ENCODE peak calls at places on chromosome 9, in five cellular contexts. One of them, this sample, is unnamed.

GRCh38 chr9:104367507-104367906 is 136.6 kb upstream of the OR13F1 start:
- DNase-seq in colonic mucosa: no peak
- DNase-seq in HCT116: no peak
- DNase-seq in cardiac fibroblast: no peak
- DNase-seq in astrocyte of the cerebellum: peak
- DNase-seq in this sample: no peak

GRCh38 chr9:23829580-23830458 is 3.8 kb upstream of the ELAVL2 start:
- DNase-seq in HCT116: no peak
- DNase-seq in colonic mucosa: no peak
- DNase-seq in cardiac fibroblast: no peak
- DNase-seq in astrocyte of the cerebellum: peak
- DNase-seq in this sample: no peak

GRCh38 chr9:69076550-69076949 is 41.0 kb downstream of the FXN start:
- DNase-seq in HCT116: no peak
- DNase-seq in cardiac fibroblast: peak
- DNase-seq in colonic mucosa: no peak
- DNase-seq in astrocyte of the cerebellum: no peak
- DNase-seq in this sample: no peak

GRCh38 chr9:112176410-112177010 is 1.4 kb upstream of the SUSD1 start:
- DNase-seq in HCT116: no peak
- DNase-seq in cardiac fibroblast: no peak
- DNase-seq in astrocyte of the cerebellum: no peak
- DNase-seq in colonic mucosa: peak
- DNase-seq in this sample: no peak

GRCh38 chr9:124272118-124272517 is 14.4 kb downstream of the NEK6 start:
- DNase-seq in astrocyte of the cerebellum: no peak
- DNase-seq in HCT116: no peak
- DNase-seq in cardiac fibroblast: no peak
- DNase-seq in colonic mucosa: no peak
- DNase-seq in this sample: no peak

GRCh38 chr9:136675477-136676296 is 11.6 kb downstream of the AGPAT2 start:
- DNase-seq in astrocyte of the cerebellum: no peak
- DNase-seq in cardiac fibroblast: no peak
- DNase-seq in colonic mucosa: peak
- DNase-seq in HCT116: no peak
- DNase-seq in this sample: no peak

GRCh38 chr9:116941266-116941665 is 254.2 kb downstream of the TRIM32 start:
- DNase-seq in HCT116: no peak
- DNase-seq in astrocyte of the cerebellum: no peak
- DNase-seq in cardiac fibroblast: no peak
- DNase-seq in colonic mucosa: no peak
- DNase-seq in this sample: no peak

GRCh38 chr9:19926774-19927173 is 137.9 kb upstream of the SLC24A2 start:
- DNase-seq in astrocyte of the cerebellum: no peak
- DNase-seq in colonic mucosa: no peak
- DNase-seq in HCT116: no peak
- DNase-seq in cardiac fibroblast: no peak
- DNase-seq in this sample: no peak

GRCh38 chr9:1055156-1055555 is 5.0 kb downstream of the DMRT2 start:
- DNase-seq in cardiac fibroblast: no peak
- DNase-seq in colonic mucosa: no peak
- DNase-seq in HCT116: no peak
- DNase-seq in astrocyte of the cerebellum: no peak
- DNase-seq in this sample: no peak

GRCh38 chr9:128096614-128097013 is 28.6 kb downstream of the SLC25A25 start:
- DNase-seq in HCT116: no peak
- DNase-seq in cardiac fibroblast: no peak
- DNase-seq in astrocyte of the cerebellum: no peak
- DNase-seq in colonic mucosa: no peak
- DNase-seq in this sample: no peak

GRCh38 chr9:83596899-83597504 is 25.9 kb upstream of the IDNK start:
- DNase-seq in cardiac fibroblast: peak
- DNase-seq in HCT116: peak
- DNase-seq in astrocyte of the cerebellum: peak
- DNase-seq in colonic mucosa: peak
- DNase-seq in this sample: no peak

GRCh38 chr9:37486616-37487544 is 1.1 kb downstream of the POLR1E start:
- DNase-seq in astrocyte of the cerebellum: peak
- DNase-seq in colonic mucosa: no peak
- DNase-seq in HCT116: no peak
- DNase-seq in cardiac fibroblast: peak
- DNase-seq in this sample: peak

GRCh38 chr9:6433405-6433804 is 20.4 kb downstream of the UHRF2 start:
- DNase-seq in colonic mucosa: no peak
- DNase-seq in cardiac fibroblast: peak
- DNase-seq in astrocyte of the cerebellum: no peak
- DNase-seq in HCT116: no peak
- DNase-seq in this sample: peak

DNA sequence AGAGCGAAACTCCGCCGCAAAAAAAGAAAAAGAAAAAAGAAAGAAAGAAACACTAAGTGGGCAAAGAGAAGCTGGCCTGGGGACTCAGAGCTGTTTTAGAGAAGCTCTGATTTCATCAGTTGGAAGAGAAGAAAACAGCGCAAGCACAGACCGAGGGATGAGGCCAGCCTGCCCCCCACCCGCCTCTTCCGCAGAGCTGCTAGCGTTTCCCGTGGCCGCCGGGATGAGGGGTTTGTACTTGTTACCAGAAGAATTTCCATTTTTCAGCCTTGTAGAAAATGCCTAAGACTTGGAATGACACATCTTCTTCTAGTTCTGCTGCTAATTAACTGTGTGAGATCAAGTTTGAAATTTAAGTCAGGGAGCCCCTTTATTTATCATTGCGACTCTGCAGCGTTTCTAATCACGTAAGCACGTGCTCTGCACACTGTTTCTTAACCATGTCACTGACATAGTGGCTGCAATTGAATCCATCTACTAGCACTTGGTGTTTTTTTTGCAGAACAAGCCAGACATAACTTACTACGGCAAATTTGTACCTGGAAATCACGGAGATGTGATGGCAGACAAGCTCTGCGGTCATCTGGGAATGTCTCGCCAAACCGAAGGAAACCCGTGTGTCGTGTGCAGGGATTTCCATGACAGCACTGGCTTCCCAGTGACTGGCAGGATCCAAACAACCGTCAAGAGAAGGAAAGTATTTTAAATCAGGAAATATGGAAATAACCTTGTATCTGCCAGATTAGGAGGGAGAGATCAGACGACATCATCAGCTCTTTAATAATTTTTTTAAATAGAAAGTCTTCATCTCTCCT is 41.8 kb upstream of the ROR2 start:
- DNase-seq in astrocyte of the cerebellum: no peak
- DNase-seq in colonic mucosa: no peak
- DNase-seq in HCT116: no peak
- DNase-seq in cardiac fibroblast: no peak
- DNase-seq in this sample: no peak
- H3K4me3 ChIP-seq in astrocyte of the cerebellum: no peak
- H3K4me3 ChIP-seq in colonic mucosa: no peak
- H3K4me3 ChIP-seq in HCT116: no peak
- H3K4me3 ChIP-seq in cardiac fibroblast: no peak
- H3K4me3 ChIP-seq in this sample: peak

GRCh38 chr9:126706698-126707053 is 92.9 kb downstream of the LMX1B start:
- DNase-seq in cardiac fibroblast: no peak
- DNase-seq in astrocyte of the cerebellum: no peak
- DNase-seq in colonic mucosa: no peak
- DNase-seq in HCT116: no peak
- DNase-seq in this sample: no peak
- TF ChIP-seq CTCF in cardiac fibroblast: no peak
- TF ChIP-seq CTCF in astrocyte of the cerebellum: no peak
- TF ChIP-seq CTCF in colonic mucosa: no peak
- TF ChIP-seq CTCF in HCT116: no peak
- TF ChIP-seq CTCF in this sample: no peak

GRCh38 chr9:88993871-88994819 is 2.9 kb downstream of the S1PR3 start:
- DNase-seq in HCT116: no peak
- DNase-seq in cardiac fibroblast: no peak
- DNase-seq in astrocyte of the cerebellum: no peak
- DNase-seq in colonic mucosa: no peak
- DNase-seq in this sample: no peak
- H3K4me3 ChIP-seq in HCT116: no peak
- H3K4me3 ChIP-seq in cardiac fibroblast: peak
- H3K4me3 ChIP-seq in astrocyte of the cerebellum: peak
- H3K4me3 ChIP-seq in colonic mucosa: no peak
- H3K4me3 ChIP-seq in this sample: no peak

DNA sequence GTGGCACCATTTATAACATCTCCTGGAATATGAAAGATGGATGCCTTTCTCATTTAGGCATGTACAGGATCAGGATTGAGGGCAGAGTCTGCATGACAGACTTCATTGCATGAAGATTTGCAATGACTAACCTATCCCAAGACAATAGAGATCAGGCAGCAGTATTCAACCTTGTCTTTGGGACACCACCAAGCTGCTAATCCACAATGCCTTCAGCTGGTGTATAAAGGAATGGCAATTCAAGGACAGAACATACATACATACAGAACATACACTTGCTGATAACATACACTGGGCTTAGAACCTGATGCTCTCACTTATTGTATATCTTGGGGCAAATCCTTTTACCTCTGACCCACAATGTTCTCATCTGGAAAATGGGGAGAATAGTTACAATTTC is 11.5 kb downstream of the BRINP1 start:
- DNase-seq in astrocyte of the cerebellum: no peak
- DNase-seq in colonic mucosa: no peak
- DNase-seq in cardiac fibroblast: no peak
- DNase-seq in HCT116: no peak
- DNase-seq in this sample: no peak
- TF ChIP-seq CTCF in astrocyte of the cerebellum: no peak
- TF ChIP-seq CTCF in colonic mucosa: no peak
- TF ChIP-seq CTCF in cardiac fibroblast: no peak
- TF ChIP-seq CTCF in HCT116: no peak
- TF ChIP-seq CTCF in this sample: no peak

DNA sequence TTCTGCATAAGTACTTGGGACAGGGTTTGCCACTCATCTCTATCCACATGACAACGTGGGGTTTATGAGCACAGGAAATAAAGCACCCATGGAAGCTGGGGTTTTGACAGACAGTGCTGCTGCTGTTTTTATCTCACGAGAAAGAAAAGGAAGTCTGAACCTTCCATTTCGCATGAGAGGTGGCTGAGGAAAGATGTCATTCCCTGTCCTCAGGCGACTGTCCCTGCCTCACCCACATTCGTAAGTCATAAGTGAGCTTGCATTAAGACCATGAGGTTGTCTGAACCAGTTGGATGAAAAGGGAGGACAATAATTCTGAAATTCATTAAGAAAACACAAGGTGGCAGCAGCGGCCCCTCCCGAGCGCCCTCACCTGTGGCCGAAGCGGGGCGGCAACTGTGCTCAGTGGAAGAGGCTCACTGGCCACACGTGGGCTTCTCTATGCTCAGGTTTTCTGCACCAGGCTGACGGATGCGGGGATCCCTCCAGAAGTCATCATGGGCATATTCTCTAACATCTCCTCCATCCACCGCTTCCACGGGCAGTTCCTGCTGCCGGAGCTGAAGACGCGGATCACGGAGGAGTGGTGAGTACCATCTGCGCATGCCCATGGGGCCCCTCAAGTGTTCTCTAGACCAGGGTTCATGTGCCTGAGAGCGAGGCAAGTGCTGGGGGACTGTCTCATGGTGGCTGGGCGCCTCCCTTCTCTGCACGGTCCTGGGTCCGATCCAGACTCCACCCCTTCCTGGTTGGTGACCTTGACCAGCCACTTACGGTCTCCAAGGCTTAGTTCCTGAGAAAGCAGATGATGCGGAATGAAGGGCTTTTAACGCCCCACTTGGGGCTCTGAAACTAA is 54.7 kb upstream of the SUSD3 start:
- DNase-seq in cardiac fibroblast: peak
- DNase-seq in colonic mucosa: peak
- DNase-seq in astrocyte of the cerebellum: no peak
- DNase-seq in HCT116: peak
- DNase-seq in this sample: no peak
- H3K4me3 ChIP-seq in cardiac fibroblast: peak
- H3K4me3 ChIP-seq in colonic mucosa: peak
- H3K4me3 ChIP-seq in astrocyte of the cerebellum: no peak
- H3K4me3 ChIP-seq in HCT116: peak
- H3K4me3 ChIP-seq in this sample: no peak

GRCh38 chr9:114156658-114157421 is 1.5 kb downstream of the COL27A1 start:
- DNase-seq in cardiac fibroblast: peak
- DNase-seq in HCT116: no peak
- DNase-seq in astrocyte of the cerebellum: peak
- DNase-seq in colonic mucosa: peak
- DNase-seq in this sample: peak
- TF ChIP-seq CTCF in cardiac fibroblast: no peak
- TF ChIP-seq CTCF in HCT116: no peak
- TF ChIP-seq CTCF in astrocyte of the cerebellum: peak
- TF ChIP-seq CTCF in colonic mucosa: no peak
- TF ChIP-seq CTCF in this sample: peak

GRCh38 chr9:133770076-133770777 is 32.1 kb upstream of the SARDH start:
- DNase-seq in cardiac fibroblast: no peak
- DNase-seq in HCT116: no peak
- DNase-seq in astrocyte of the cerebellum: no peak
- DNase-seq in colonic mucosa: peak
- DNase-seq in this sample: no peak
- H3K4me3 ChIP-seq in cardiac fibroblast: no peak
- H3K4me3 ChIP-seq in HCT116: no peak
- H3K4me3 ChIP-seq in astrocyte of the cerebellum: no peak
- H3K4me3 ChIP-seq in colonic mucosa: no peak
- H3K4me3 ChIP-seq in this sample: no peak

GRCh38 chr9:108119530-108120113 is 630.1 kb upstream of the KLF4 start:
- DNase-seq in colonic mucosa: no peak
- DNase-seq in cardiac fibroblast: peak
- DNase-seq in astrocyte of the cerebellum: no peak
- DNase-seq in HCT116: no peak
- DNase-seq in this sample: no peak

GRCh38 chr9:108130896-108131295 is 641.3 kb upstream of the KLF4 start:
- DNase-seq in HCT116: no peak
- DNase-seq in cardiac fibroblast: no peak
- DNase-seq in astrocyte of the cerebellum: no peak
- DNase-seq in colonic mucosa: no peak
- DNase-seq in this sample: no peak

GRCh38 chr9:108125541-108125940 is 636.0 kb upstream of the KLF4 start:
- DNase-seq in HCT116: no peak
- DNase-seq in cardiac fibroblast: no peak
- DNase-seq in colonic mucosa: no peak
- DNase-seq in astrocyte of the cerebellum: no peak
- DNase-seq in this sample: no peak
- TF ChIP-seq CTCF in HCT116: peak
- TF ChIP-seq CTCF in cardiac fibroblast: peak
- TF ChIP-seq CTCF in colonic mucosa: peak
- TF ChIP-seq CTCF in astrocyte of the cerebellum: peak
- TF ChIP-seq CTCF in this sample: peak